ENCODE peak calls at places on chromosomes 7 and 10, in five cellular contexts. S is cardiac fibroblast, G is dorsolateral prefrontal cortex, I is mucosa of descending colon, R is AG04450. F is an unnamed sample.

GRCh38 chr10:24762966-24763623 is 39.4 kb upstream of the ARHGAP21 start:
- DNase-seq in S (peak; percentile 53), G (no peak), I (no peak), R (no peak), F (no peak)

GRCh38 chr7:2928613-2929311 is 84.7 kb upstream of the GNA12 start:
- DNase-seq in S (no peak), G (peak; percentile 44), I (no peak), R (no peak), F (peak; percentile 39)

GRCh38 chr10:127987467-127988380 is 80.8 kb downstream of the PTPRE start:
- DNase-seq in S (no peak), G (no peak), I (no peak), R (no peak), F (no peak)

GRCh38 chr10:17814981-17815380 is 5.8 kb downstream of the MRC1 start:
- DNase-seq in S (no peak), G (no peak), I (no peak), R (no peak), F (no peak)

GRCh38 chr7:82633592-82633991 is 190.0 kb upstream of the CACNA2D1 start:
- DNase-seq in S (no peak), G (no peak), I (peak; percentile 5), R (no peak), F (peak; percentile 12)

GRCh38 chr10:68301790-68302502 is 29.9 kb upstream of the HNRNPH3 start:
- DNase-seq in S (peak; percentile 72), G (no peak), I (no peak), R (peak; percentile 34), F (peak; percentile 68)

GRCh38 chr7:140145709-140146108 is 31.1 kb downstream of the KDM7A start:
- DNase-seq in S (no peak), G (no peak), I (no peak), R (no peak), F (no peak)

GRCh38 chr10:100912013-100912608 is 652 bp upstream of the SLF2 start:
- DNase-seq in S (no peak), G (no peak), I (peak; percentile 30), R (no peak), F (no peak)

GRCh38 chr7:42359946-42360345 is 122.9 kb upstream of the GLI3 start:
- DNase-seq in S (no peak), G (no peak), I (no peak), R (no peak), F (no peak)

GRCh38 chr7:130367088-130367755 is 13.1 kb upstream of the CPA1 start:
- DNase-seq in S (no peak), G (no peak), I (no peak), R (no peak), F (no peak)

GRCh38 chr7:80259-81236 is 111.8 kb upstream of the FAM20C start:
- DNase-seq in S (no peak), G (no peak), I (no peak), R (no peak), F (no peak)

GRCh38 chr10:125054664-125055273 is 105.6 kb downstream of the CTBP2 start:
- DNase-seq in S (no peak), G (no peak), I (no peak), R (no peak), F (no peak)

GRCh38 chr10:125057158-125058001 is 103.0 kb downstream of the CTBP2 start:
- DNase-seq in S (peak; percentile 98), G (peak; percentile 91), I (peak; percentile 65), R (peak; percentile 94), F (no peak)

GRCh38 chr10:125056161-125057132 is 103.9 kb downstream of the CTBP2 start:
- DNase-seq in S (no peak), G (no peak), I (peak; percentile 51), R (no peak), F (no peak)

GRCh38 chr10:125052146-125052545 is 108.2 kb downstream of the CTBP2 start:
- DNase-seq in S (no peak), G (no peak), I (no peak), R (no peak), F (no peak)

GRCh38 chr10:125054216-125054615 is 106.1 kb downstream of the CTBP2 start:
- DNase-seq in S (no peak), G (no peak), I (no peak), R (no peak), F (no peak)
- H3K4me3 ChIP-seq in S (no peak overlapping the region), G (no peak overlapping the region), I (no peak overlapping the region), R (no peak overlapping the region), F (no peak overlapping the region)

GRCh38 chr10:102412293-102412692 is 6.3 kb downstream of the PSD start:
- DNase-seq in S (no peak), G (no peak), I (no peak), R (no peak), F (no peak)

GRCh38 chr10:102413053-102413705 is 5.4 kb downstream of the PSD start:
- DNase-seq in S (peak; percentile 73), G (no peak), I (no peak), R (no peak), F (no peak)

GRCh38 chr10:102410427-102411073 is 8.0 kb downstream of the PSD start:
- DNase-seq in S (no peak), G (peak; percentile 78), I (no peak), R (no peak), F (no peak)

GRCh38 chr10:102409604-102410426 is 8.8 kb downstream of the PSD start:
- DNase-seq in S (no peak), G (no peak), I (no peak), R (no peak), F (no peak)

GRCh38 chr10:102411341-102412255 is 7.0 kb downstream of the PSD start:
- DNase-seq in S (no peak), G (no peak), I (no peak), R (no peak), F (no peak)
- H3K4me3 ChIP-seq in S (no peak overlapping the region), G (no peak overlapping the region), I (no peak overlapping the region), R (no peak overlapping the region), F (no peak overlapping the region)

GRCh38 chr7:22726849-22727792 is at the start of gene IL6:
- DNase-seq in S (peak; percentile 98), G (peak; percentile 62), I (peak; percentile 52), R (peak; percentile 83), F (no peak)
- H3K4me3 ChIP-seq in S (peak within 1 kb of the TSS; percentile 59), G (peak within 1 kb of the TSS; percentile 24), I (no peak within 1 kb of the TSS), R (peak within 1 kb of the TSS; percentile 76), F (no peak within 1 kb of the TSS)

DNA sequence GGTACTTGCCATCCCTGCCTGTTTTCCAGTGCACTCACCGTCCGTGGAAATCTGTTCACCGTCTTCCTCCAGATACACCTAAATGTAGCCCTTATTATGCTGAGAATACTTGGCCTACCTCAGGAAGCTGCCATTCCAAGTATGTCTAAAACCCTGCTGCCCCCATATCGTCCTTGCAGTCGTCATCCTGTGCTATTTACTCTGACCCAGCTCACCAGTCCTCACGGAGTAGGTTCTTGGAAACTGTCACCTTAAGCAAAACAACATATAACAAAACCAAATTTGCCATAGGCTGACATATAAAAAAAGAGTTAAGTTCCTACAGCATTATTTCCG is 880 bp upstream of the PIP4K2A start:
- DNase-seq in S (no peak), G (no peak), I (no peak), R (no peak), F (no peak)
- H3K4me3 ChIP-seq in S (no peak overlapping the region), G (peak overlapping the region; percentile 59), I (no peak overlapping the region), R (no peak overlapping the region), F (no peak overlapping the region)

GRCh38 chr7:50331564-50332208 is 27.2 kb downstream of the IKZF1 start:
- DNase-seq in S (no peak), G (no peak), I (no peak), R (no peak), F (no peak)

GRCh38 chr7:50335230-50335794 is 30.8 kb downstream of the IKZF1 start:
- DNase-seq in S (no peak), G (no peak), I (no peak), R (no peak), F (no peak)

GRCh38 chr7:50334341-50334994 is 30.0 kb downstream of the IKZF1 start:
- DNase-seq in S (no peak), G (no peak), I (no peak), R (no peak), F (no peak)

GRCh38 chr7:50332241-50333176 is 28.0 kb downstream of the IKZF1 start:
- DNase-seq in S (no peak), G (no peak), I (no peak), R (no peak), F (no peak)

DNA sequence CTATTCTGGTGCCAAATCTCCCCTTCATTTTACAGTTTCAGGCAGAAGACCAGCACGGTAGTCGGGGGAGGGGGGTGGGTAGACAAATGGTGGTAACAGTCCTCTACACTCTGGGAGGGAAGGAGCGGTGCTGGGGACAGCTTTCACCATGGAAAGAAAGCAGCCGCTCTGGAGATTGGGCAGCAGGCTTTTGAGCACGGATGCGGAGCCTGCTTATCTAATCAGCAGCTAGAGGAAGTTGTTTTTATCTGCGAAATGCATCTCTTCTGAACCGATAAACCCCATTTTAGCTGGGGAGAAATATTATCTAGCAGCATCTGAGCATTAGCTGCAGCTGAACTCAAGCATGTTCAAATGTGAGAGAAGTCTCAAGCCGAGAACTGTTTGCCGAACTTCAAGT is 28.8 kb downstream of the IKZF1 start:
- DNase-seq in S (no peak), G (no peak), I (no peak), R (no peak), F (peak; percentile 49)
- H3K4me3 ChIP-seq in S (no peak overlapping the region), G (no peak overlapping the region), I (no peak overlapping the region), R (no peak overlapping the region), F (no peak overlapping the region)

GRCh38 chr7:8152489-8153192 is 109.3 kb downstream of the ICA1 start:
- DNase-seq in S (no peak), G (no peak), I (no peak), R (no peak), F (no peak)
- H3K4me3 ChIP-seq in S (no peak overlapping the region), G (no peak overlapping the region), I (no peak overlapping the region), R (no peak overlapping the region), F (no peak overlapping the region)

GRCh38 chr7:27172823-27173411 is 1.2 kb downstream of the HOXA10 start:
- DNase-seq in S (no peak), G (peak; percentile 12), I (peak; percentile 86), R (no peak), F (no peak)
- H3K4me3 ChIP-seq in S (no peak overlapping the region), G (no peak overlapping the region), I (peak overlapping the region; percentile 48), R (peak overlapping the region; percentile 25), F (peak overlapping the region; percentile 73)

F was measured in small intestine.